ENCODE peak calls at places on chromosomes 6 and 20, in eight cellular contexts. H is skeletal muscle cell, O is LNCaP clone FGC, C is SIG-M5, M is H1, D is left ventricle myocardium inferior, R is adipocyte, P is T-helper 9 cell. Z is an unnamed sample.
A peak's percentile ranks its signal among the peaks of the same experiment; 100 is the strongest.

GRCh38 chr20:57835462-57836455 is 125.9 kb upstream of the PMEPA1 start:
- DNase-seq in H (no peak), O (no peak), C (no peak), M (no peak), D (no peak), R (no peak), P (no peak), Z (no peak)

GRCh38 chr6:153131037-153131981 is at the start of gene RGS17:
- DNase-seq in H (peak; percentile 52), O (no peak), C (no peak), M (peak; percentile 81), D (peak; percentile 46), R (peak; percentile 87), P (no peak), Z (no peak)

GRCh38 chr20:35207950-35208611 is 18.4 kb upstream of the MMP24 start:
- DNase-seq in H (peak; percentile 18), O (peak; percentile 93), C (no peak), M (peak; percentile 81), D (peak; percentile 78), R (peak; percentile 91), P (peak; percentile 73), Z (peak; percentile 68)

GRCh38 chr6:362924-363249 is 28.7 kb upstream of the IRF4 start:
- DNase-seq in H (no peak), O (no peak), C (no peak), M (no peak), D (peak; percentile 12), R (no peak), P (no peak), Z (no peak)

GRCh38 chr6:170274713-170275560 is 15.9 kb downstream of the DLL1 start:
- DNase-seq in H (no peak), O (no peak), C (no peak), M (no peak), D (no peak), R (no peak), P (no peak), Z (no peak)

GRCh38 chr6:138499303-138499991 is at the start of gene NHSL1:
- DNase-seq in H (no peak), O (no peak), C (no peak), M (no peak), D (no peak), R (no peak), P (no peak), Z (no peak)

GRCh38 chr6:119043265-119043664 is 35.2 kb downstream of the FAM184A start:
- DNase-seq in H (no peak), O (no peak), C (no peak), M (no peak), D (no peak), R (no peak), P (no peak), Z (no peak)

GRCh38 chr6:3797231-3798200 is 46.0 kb upstream of the PXDC1 start:
- DNase-seq in H (no peak), O (no peak), C (no peak), M (no peak), D (no peak), R (peak; percentile 68), P (no peak), Z (no peak)

GRCh38 chr20:51696304-51697118 is 71.7 kb downstream of the ATP9A start:
- DNase-seq in H (no peak), O (no peak), C (no peak), M (no peak), D (no peak), R (peak; percentile 52), P (no peak), Z (no peak)

GRCh38 chr6:109705258-109705657 is 14.2 kb downstream of the FIG4 start:
- DNase-seq in H (peak; percentile 56), O (peak; percentile 62), C (peak; percentile 34), M (peak; percentile 83), D (peak; percentile 77), R (peak; percentile 96), P (peak; percentile 49), Z (peak; percentile 85)

GRCh38 chr6:113172531-113172966 is 684.6 kb upstream of the MARCKS start:
- DNase-seq in H (peak; percentile 35), O (no peak), C (no peak), M (no peak), D (peak; percentile 41), R (peak; percentile 24), P (no peak), Z (no peak)

GRCh38 chr20:38805502-38805957 is at the start of gene PPP1R16B:
- DNase-seq in H (no peak), O (no peak), C (no peak), M (peak; percentile 87), D (peak; percentile 58), R (peak; percentile 48), P (peak; percentile 67), Z (peak; percentile 77)

GRCh38 chr6:6893701-6894100 is 214.1 kb upstream of the RREB1 start:
- DNase-seq in H (no peak), O (no peak), C (no peak), M (no peak), D (no peak), R (no peak), P (no peak), Z (no peak)

GRCh38 chr20:49916146-49917002 is 1.0 kb upstream of the SPATA2 start:
- DNase-seq in H (no peak), O (no peak), C (no peak), M (no peak), D (no peak), R (no peak), P (no peak), Z (no peak)

GRCh38 chr20:53734006-53734688 is 140.5 kb upstream of the ZNF217 start:
- DNase-seq in H (no peak), O (no peak), C (no peak), M (no peak), D (no peak), R (no peak), P (no peak), Z (no peak)

GRCh38 chr6:41705996-41706835 is 29.2 kb downstream of the TFEB start:
- DNase-seq in H (no peak), O (no peak), C (peak; percentile 63), M (peak; percentile 92), D (peak; percentile 82), R (peak; percentile 86), P (peak; percentile 29), Z (no peak)

GRCh38 chr6:37048851-37049734 is 43.6 kb downstream of the FGD2 start:
- DNase-seq in H (peak; percentile 78), O (no peak), C (no peak), M (no peak), D (peak; percentile 45), R (peak; percentile 93), P (peak; percentile 59), Z (no peak)

GRCh38 chr6:25927177-25927576 is 3.3 kb downstream of the SLC17A2 start:
- DNase-seq in H (no peak), O (no peak), C (no peak), M (no peak), D (no peak), R (no peak), P (no peak), Z (no peak)

GRCh38 chr6:39815356-39815755 is 23.2 kb downstream of the DAAM2 start:
- DNase-seq in H (no peak), O (no peak), C (no peak), M (no peak), D (no peak), R (no peak), P (no peak), Z (no peak)

GRCh38 chr6:111551521-111552231 is 54.0 kb downstream of the TRAF3IP2 start:
- DNase-seq in H (no peak), O (peak; percentile 97), C (no peak), M (no peak), D (no peak), R (peak; percentile 53), P (no peak), Z (no peak)

GRCh38 chr6:7401103-7401502 is 11.5 kb downstream of the RIOK1 start:
- DNase-seq in H (peak; percentile 22), O (no peak), C (no peak), M (no peak), D (no peak), R (no peak), P (no peak), Z (no peak)

GRCh38 chr6:36656441-36656840 is 22.1 kb upstream of the CDKN1A start:
- DNase-seq in H (no peak), O (no peak), C (no peak), M (no peak), D (no peak), R (no peak), P (no peak), Z (no peak)

GRCh38 chr6:167951781-167952511 is 45.5 kb upstream of the KIF25 start:
- DNase-seq in H (no peak), O (no peak), C (no peak), M (no peak), D (no peak), R (no peak), P (no peak), Z (no peak)

GRCh38 chr20:25058051-25058796 is at the start of gene ACSS1:
- DNase-seq in H (no peak), O (no peak), C (no peak), M (peak; percentile 64), D (peak; percentile 82), R (peak; percentile 70), P (peak; percentile 62), Z (peak; percentile 85)

GRCh38 chr6:7378629-7379218 is 10.8 kb downstream of the CAGE1 start:
- DNase-seq in H (no peak), O (no peak), C (no peak), M (no peak), D (no peak), R (no peak), P (no peak), Z (no peak)

GRCh38 chr6:89214197-89214596 is 3.0 kb downstream of the GABRR1 start:
- DNase-seq in H (no peak), O (no peak), C (no peak), M (no peak), D (no peak), R (no peak), P (no peak), Z (no peak)

GRCh38 chr6:109056661-109057060 is 38.0 kb downstream of the SESN1 start:
- DNase-seq in H (no peak), O (no peak), C (no peak), M (no peak), D (no peak), R (no peak), P (no peak), Z (no peak)

GRCh38 chr20:58210398-58210747 is 18.1 kb downstream of the ANKRD60 start:
- DNase-seq in H (no peak), O (no peak), C (no peak), M (no peak), D (no peak), R (no peak), P (no peak), Z (no peak)

GRCh38 chr6:106149472-106150069 is 63.4 kb downstream of the PRDM1 start:
- DNase-seq in H (no peak), O (no peak), C (no peak), M (no peak), D (no peak), R (no peak), P (no peak), Z (peak; percentile 74)

Z was measured in Jurkat, Clone E6-1.